ENCODE peak calls at places on chromosomes 12 and 14, in ten cellular contexts. One of them, this sample, is unnamed.

GRCh38 chr14:89603938-89604480 is 187.0 kb upstream of the FOXN3 start:
- DNase-seq in SW 1271: no peak
- DNase-seq in central memory CD4-positive, alpha-beta T cell: no peak
- DNase-seq in kidney: no peak
- DNase-seq in cardiac fibroblast: no peak
- DNase-seq in fibroblast of lung: no peak
- DNase-seq in skeletal muscle cell: no peak
- DNase-seq in fibroblast of pulmonary artery: no peak
- DNase-seq in mesenchymal stem cell: no peak
- DNase-seq in mesendoderm: no peak
- DNase-seq in this sample: peak

GRCh38 chr12:51974646-51975045 is 23.1 kb downstream of the ACVR1B start:
- DNase-seq in SW 1271: no peak
- DNase-seq in central memory CD4-positive, alpha-beta T cell: no peak
- DNase-seq in kidney: no peak
- DNase-seq in cardiac fibroblast: peak
- DNase-seq in fibroblast of lung: no peak
- DNase-seq in skeletal muscle cell: no peak
- DNase-seq in fibroblast of pulmonary artery: peak
- DNase-seq in mesenchymal stem cell: no peak
- DNase-seq in mesendoderm: peak
- DNase-seq in this sample: peak

GRCh38 chr12:131112016-131112415 is 158.3 kb downstream of the ADGRD1 start:
- DNase-seq in SW 1271: no peak
- DNase-seq in central memory CD4-positive, alpha-beta T cell: no peak
- DNase-seq in kidney: no peak
- DNase-seq in cardiac fibroblast: no peak
- DNase-seq in fibroblast of lung: no peak
- DNase-seq in skeletal muscle cell: no peak
- DNase-seq in fibroblast of pulmonary artery: no peak
- DNase-seq in mesenchymal stem cell: peak
- DNase-seq in mesendoderm: no peak
- DNase-seq in this sample: no peak

GRCh38 chr12:117580718-117581062 is 219.3 kb upstream of the NOS1 start:
- DNase-seq in SW 1271: peak
- DNase-seq in central memory CD4-positive, alpha-beta T cell: no peak
- DNase-seq in kidney: peak
- DNase-seq in cardiac fibroblast: no peak
- DNase-seq in fibroblast of lung: no peak
- DNase-seq in skeletal muscle cell: no peak
- DNase-seq in fibroblast of pulmonary artery: no peak
- DNase-seq in mesenchymal stem cell: no peak
- DNase-seq in mesendoderm: peak
- DNase-seq in this sample: no peak

GRCh38 chr12:132881853-132882252 is 5.6 kb downstream of the CHFR start:
- DNase-seq in SW 1271: no peak
- DNase-seq in central memory CD4-positive, alpha-beta T cell: no peak
- DNase-seq in kidney: no peak
- DNase-seq in cardiac fibroblast: no peak
- DNase-seq in fibroblast of lung: peak
- DNase-seq in skeletal muscle cell: no peak
- DNase-seq in fibroblast of pulmonary artery: peak
- DNase-seq in mesenchymal stem cell: peak
- DNase-seq in mesendoderm: no peak
- DNase-seq in this sample: peak

GRCh38 chr12:64670856-64671639 is 60.8 kb downstream of the RASSF3 start:
- DNase-seq in SW 1271: peak
- DNase-seq in central memory CD4-positive, alpha-beta T cell: no peak
- DNase-seq in kidney: no peak
- DNase-seq in cardiac fibroblast: peak
- DNase-seq in fibroblast of lung: peak
- DNase-seq in skeletal muscle cell: no peak
- DNase-seq in fibroblast of pulmonary artery: peak
- DNase-seq in mesenchymal stem cell: peak
- DNase-seq in mesendoderm: peak
- DNase-seq in this sample: peak

GRCh38 chr12:26286186-26286585 is 90.8 kb downstream of the SSPN start:
- DNase-seq in SW 1271: no peak
- DNase-seq in central memory CD4-positive, alpha-beta T cell: no peak
- DNase-seq in kidney: no peak
- DNase-seq in cardiac fibroblast: no peak
- DNase-seq in fibroblast of lung: peak
- DNase-seq in skeletal muscle cell: no peak
- DNase-seq in fibroblast of pulmonary artery: no peak
- DNase-seq in mesenchymal stem cell: no peak
- DNase-seq in mesendoderm: no peak
- DNase-seq in this sample: no peak

GRCh38 chr12:126362490-126362889 is 1297.3 kb downstream of the AACS start:
- DNase-seq in SW 1271: no peak
- DNase-seq in central memory CD4-positive, alpha-beta T cell: no peak
- DNase-seq in kidney: no peak
- DNase-seq in cardiac fibroblast: no peak
- DNase-seq in fibroblast of lung: peak
- DNase-seq in skeletal muscle cell: no peak
- DNase-seq in fibroblast of pulmonary artery: no peak
- DNase-seq in mesenchymal stem cell: no peak
- DNase-seq in mesendoderm: no peak
- DNase-seq in this sample: no peak

GRCh38 chr12:12721251-12721689 is 4.1 kb downstream of the CDKN1B start:
- DNase-seq in SW 1271: peak
- DNase-seq in central memory CD4-positive, alpha-beta T cell: peak
- DNase-seq in kidney: no peak
- DNase-seq in cardiac fibroblast: no peak
- DNase-seq in fibroblast of lung: peak
- DNase-seq in skeletal muscle cell: no peak
- DNase-seq in fibroblast of pulmonary artery: no peak
- DNase-seq in mesenchymal stem cell: no peak
- DNase-seq in mesendoderm: no peak
- DNase-seq in this sample: no peak

GRCh38 chr12:51488281-51488680 is 63.6 kb downstream of the SLC4A8 start:
- DNase-seq in SW 1271: no peak
- DNase-seq in central memory CD4-positive, alpha-beta T cell: no peak
- DNase-seq in kidney: no peak
- DNase-seq in cardiac fibroblast: no peak
- DNase-seq in fibroblast of lung: peak
- DNase-seq in skeletal muscle cell: no peak
- DNase-seq in fibroblast of pulmonary artery: peak
- DNase-seq in mesenchymal stem cell: no peak
- DNase-seq in mesendoderm: no peak
- DNase-seq in this sample: no peak

GRCh38 chr14:93747102-93747501 is 41.2 kb downstream of the PRIMA1 start:
- DNase-seq in SW 1271: no peak
- DNase-seq in central memory CD4-positive, alpha-beta T cell: no peak
- DNase-seq in kidney: no peak
- DNase-seq in cardiac fibroblast: no peak
- DNase-seq in fibroblast of lung: no peak
- DNase-seq in skeletal muscle cell: no peak
- DNase-seq in fibroblast of pulmonary artery: no peak
- DNase-seq in mesenchymal stem cell: no peak
- DNase-seq in mesendoderm: no peak
- DNase-seq in this sample: no peak

GRCh38 chr14:30610719-30611388 is 11.3 kb upstream of the SCFD1 start:
- DNase-seq in SW 1271: no peak
- DNase-seq in central memory CD4-positive, alpha-beta T cell: no peak
- DNase-seq in kidney: no peak
- DNase-seq in cardiac fibroblast: peak
- DNase-seq in fibroblast of lung: peak
- DNase-seq in skeletal muscle cell: peak
- DNase-seq in fibroblast of pulmonary artery: peak
- DNase-seq in mesenchymal stem cell: peak
- DNase-seq in mesendoderm: peak
- DNase-seq in this sample: peak

GRCh38 chr14:103518416-103519042 is 4.1 kb downstream of the CKB start:
- DNase-seq in SW 1271: peak
- DNase-seq in central memory CD4-positive, alpha-beta T cell: peak
- DNase-seq in kidney: peak
- DNase-seq in cardiac fibroblast: peak
- DNase-seq in fibroblast of lung: no peak
- DNase-seq in skeletal muscle cell: no peak
- DNase-seq in fibroblast of pulmonary artery: peak
- DNase-seq in mesenchymal stem cell: peak
- DNase-seq in mesendoderm: peak
- DNase-seq in this sample: peak

GRCh38 chr12:4289334-4289878 is 15.8 kb downstream of the CCND2 start:
- DNase-seq in SW 1271: no peak
- DNase-seq in central memory CD4-positive, alpha-beta T cell: no peak
- DNase-seq in kidney: no peak
- DNase-seq in cardiac fibroblast: no peak
- DNase-seq in fibroblast of lung: no peak
- DNase-seq in skeletal muscle cell: no peak
- DNase-seq in fibroblast of pulmonary artery: no peak
- DNase-seq in mesenchymal stem cell: no peak
- DNase-seq in mesendoderm: no peak
- DNase-seq in this sample: no peak

GRCh38 chr14:28382460-28383220 is 383.9 kb upstream of the FOXG1 start:
- DNase-seq in SW 1271: peak
- DNase-seq in central memory CD4-positive, alpha-beta T cell: no peak
- DNase-seq in kidney: no peak
- DNase-seq in cardiac fibroblast: peak
- DNase-seq in fibroblast of lung: peak
- DNase-seq in skeletal muscle cell: peak
- DNase-seq in fibroblast of pulmonary artery: peak
- DNase-seq in mesenchymal stem cell: peak
- DNase-seq in mesendoderm: peak
- DNase-seq in this sample: peak

GRCh38 chr14:66443158-66443695 is 42.9 kb upstream of the CCDC196 start:
- DNase-seq in SW 1271: no peak
- DNase-seq in central memory CD4-positive, alpha-beta T cell: no peak
- DNase-seq in kidney: no peak
- DNase-seq in cardiac fibroblast: no peak
- DNase-seq in fibroblast of lung: peak
- DNase-seq in skeletal muscle cell: no peak
- DNase-seq in fibroblast of pulmonary artery: no peak
- DNase-seq in mesenchymal stem cell: no peak
- DNase-seq in mesendoderm: no peak
- DNase-seq in this sample: no peak

GRCh38 chr12:93722757-93723567 is 45.8 kb downstream of the CRADD start:
- DNase-seq in SW 1271: peak
- DNase-seq in central memory CD4-positive, alpha-beta T cell: no peak
- DNase-seq in kidney: no peak
- DNase-seq in cardiac fibroblast: no peak
- DNase-seq in fibroblast of lung: peak
- DNase-seq in skeletal muscle cell: no peak
- DNase-seq in fibroblast of pulmonary artery: peak
- DNase-seq in mesenchymal stem cell: no peak
- DNase-seq in mesendoderm: no peak
- DNase-seq in this sample: no peak

GRCh38 chr14:56199095-56199975 is 81.1 kb downstream of the PELI2 start:
- DNase-seq in SW 1271: no peak
- DNase-seq in central memory CD4-positive, alpha-beta T cell: no peak
- DNase-seq in kidney: no peak
- DNase-seq in cardiac fibroblast: peak
- DNase-seq in fibroblast of lung: peak
- DNase-seq in skeletal muscle cell: peak
- DNase-seq in fibroblast of pulmonary artery: peak
- DNase-seq in mesenchymal stem cell: peak
- DNase-seq in mesendoderm: peak
- DNase-seq in this sample: peak

GRCh38 chr14:30625533-30625932 is 3.4 kb downstream of the SCFD1 start:
- DNase-seq in SW 1271: no peak
- DNase-seq in central memory CD4-positive, alpha-beta T cell: no peak
- DNase-seq in kidney: no peak
- DNase-seq in cardiac fibroblast: no peak
- DNase-seq in fibroblast of lung: no peak
- DNase-seq in skeletal muscle cell: no peak
- DNase-seq in fibroblast of pulmonary artery: no peak
- DNase-seq in mesenchymal stem cell: no peak
- DNase-seq in mesendoderm: no peak
- DNase-seq in this sample: no peak

This sample was measured in endothelial cell of umbilical vein.